ENCODE peak calls at places on chromosomes 13 and 19, in six cellular contexts. T is mucosa of descending colon, O is cardiac muscle cell, L is astrocyte, R is heart left ventricle, A is thoracic aorta. G is an unnamed sample. For H3K4me1 and H3K9me3, the result is how much of the 10 kb centered on the place peaks cover.

GRCh38 chr19:46962030-46962570 is 57.5 kb upstream of the NPAS1 start:
- DNase-seq in T (no peak), O (no peak), L (no peak), R (no peak), A (no peak), G (no peak)

GRCh38 chr13:42363941-42364612 is 92.1 kb downstream of the AKAP11 start:
- DNase-seq in T (no peak), O (no peak), L (peak), R (no peak), A (no peak), G (no peak)

GRCh38 chr13:75872970-75873369 is 236.8 kb downstream of the LMO7 start:
- DNase-seq in T (no peak), O (no peak), L (no peak), R (no peak), A (no peak), G (no peak)

GRCh38 chr13:111893071-111893606 is 173.8 kb upstream of the SOX1 start:
- DNase-seq in T (no peak), O (peak), L (no peak), R (no peak), A (no peak), G (no peak)

GRCh38 chr13:90375851-90376250 is 971.6 kb upstream of the MIR17HG start:
- DNase-seq in T (no peak), O (no peak), L (peak), R (no peak), A (no peak), G (no peak)

GRCh38 chr13:108929532-108929931 is 300.1 kb downstream of the MYO16 start:
- DNase-seq in T (no peak), O (no peak), L (no peak), R (no peak), A (no peak), G (no peak)

GRCh38 chr19:51422053-51422448 is 4.6 kb upstream of the SIGLEC10 start:
- DNase-seq in T (peak), O (peak), L (peak), R (peak), A (no peak), G (peak)

GRCh38 chr13:42068886-42069285 is 20.4 kb downstream of the DGKH start:
- DNase-seq in T (no peak), O (no peak), L (no peak), R (no peak), A (no peak), G (no peak)

GRCh38 chr13:53417601-53418000 is 389.0 kb downstream of the OLFM4 start:
- DNase-seq in T (no peak), O (no peak), L (no peak), R (no peak), A (no peak), G (no peak)

GRCh38 chr13:56019606-56020005 is 1121.1 kb upstream of the PRR20A start:
- DNase-seq in T (no peak), O (no peak), L (no peak), R (no peak), A (no peak), G (no peak)

GRCh38 chr19:17365361-17365760 is 11.8 kb downstream of the PLVAP start:
- DNase-seq in T (no peak), O (no peak), L (no peak), R (no peak), A (no peak), G (no peak)

DNA sequence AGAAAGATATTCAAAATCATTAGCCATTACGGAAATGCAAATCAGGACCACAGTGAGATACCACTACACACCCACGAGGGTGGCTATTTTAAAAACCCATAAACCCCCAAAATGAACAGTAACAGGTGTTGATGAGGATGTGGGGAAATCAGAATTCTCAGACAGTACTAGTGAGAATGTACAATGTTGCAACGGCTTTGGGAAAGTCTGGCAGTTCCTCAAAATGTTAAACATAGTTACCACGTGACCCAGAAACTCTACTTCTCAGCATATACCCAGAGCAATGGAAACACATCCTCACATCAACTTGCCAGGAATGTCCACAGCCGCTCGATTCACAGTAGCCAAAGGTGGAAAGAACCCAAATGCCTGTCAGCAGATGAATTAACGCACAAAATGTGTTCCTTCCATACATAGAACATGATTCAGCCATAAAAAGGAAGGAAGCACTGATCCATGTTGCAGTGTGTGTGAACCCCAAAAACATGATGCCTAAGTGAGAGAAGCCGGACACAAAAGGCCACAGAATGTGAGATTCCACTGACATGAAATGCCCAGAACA is 7.0 kb downstream of the PLVAP start:
- DNase-seq in T (no peak), O (no peak), L (peak), R (no peak), A (no peak), G (no peak)
- H3K4me1 ChIP-seq in T (under half), O (under half), L (under half), R (under half), A (under half), G (under half)

DNA sequence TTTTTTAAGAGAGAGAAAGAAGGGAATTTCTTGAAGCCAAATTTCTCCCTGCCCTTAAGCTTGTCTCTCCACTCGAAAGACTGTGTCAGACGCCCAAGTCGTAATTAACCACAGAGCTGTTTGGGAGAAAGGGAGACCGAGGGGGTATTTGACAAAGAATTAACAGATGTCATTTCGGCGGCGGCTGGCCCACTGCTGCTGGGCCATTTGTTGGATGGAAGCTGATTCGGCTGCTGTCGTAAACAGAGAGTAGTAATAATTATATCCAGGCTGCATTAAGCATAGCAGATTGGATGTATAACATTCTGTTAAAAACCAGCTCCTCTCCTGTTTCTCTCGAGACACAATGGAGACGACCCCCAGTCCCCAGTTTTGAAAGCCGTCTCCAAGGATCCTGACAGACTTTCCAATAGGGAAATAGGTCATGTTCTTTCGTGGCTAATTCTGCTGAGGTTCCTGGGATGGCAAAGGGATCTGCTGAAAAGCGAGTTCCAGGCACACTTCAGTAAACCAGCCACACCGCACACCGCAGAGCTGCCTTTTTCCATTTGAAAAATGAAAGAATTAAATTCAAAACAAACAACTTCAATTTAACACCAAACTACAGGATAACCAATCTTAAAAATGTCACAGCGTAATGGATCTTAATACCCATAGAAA is 71.5 kb downstream of the KCTD15 start:
- DNase-seq in T (no peak), O (no peak), L (no peak), R (no peak), A (no peak), G (no peak)
- H3K4me3 ChIP-seq in T (no peak), O (no peak), L (peak), R (peak), A (peak), G (no peak)

GRCh38 chr19:14545716-14546082 is 16.3 kb downstream of the TECR start:
- DNase-seq in T (no peak), O (no peak), L (no peak), R (no peak), A (no peak), G (no peak)
- H3K9me3 ChIP-seq in T (under half), O (under half), L (under half), R (under half), A (under half), G (under half)

DNA sequence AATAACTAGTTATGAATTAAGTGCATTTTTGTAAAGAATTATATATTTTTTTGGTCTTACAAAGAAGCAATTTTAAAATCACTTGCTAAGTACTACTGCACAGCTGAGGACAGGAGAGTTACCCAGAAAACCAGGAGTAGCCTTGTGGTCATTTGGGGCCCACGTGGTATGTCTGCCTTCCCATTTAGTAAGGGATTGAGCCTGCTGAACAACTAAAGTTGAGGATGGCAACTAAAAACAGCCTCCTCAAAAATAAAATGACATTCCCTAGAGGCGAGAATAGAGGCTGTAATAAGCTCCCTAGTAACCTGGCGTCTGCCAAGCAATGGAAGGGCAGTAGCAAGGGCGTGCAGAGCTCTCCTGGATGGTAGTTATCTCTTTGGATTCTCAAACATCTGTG is 36.3 kb downstream of the DOCK9 start:
- DNase-seq in T (no peak), O (no peak), L (no peak), R (no peak), A (no peak), G (no peak)
- H3K4me1 ChIP-seq in T (under half), O (under half), L (under half), R (half or more), A (under half), G (under half)

GRCh38 chr19:3344608-3345598 is 21.5 kb upstream of the NFIC start:
- DNase-seq in T (no peak), O (no peak), L (no peak), R (no peak), A (no peak), G (no peak)

GRCh38 chr19:3346677-3347353 is 19.6 kb upstream of the NFIC start:
- DNase-seq in T (peak), O (no peak), L (no peak), R (peak), A (no peak), G (no peak)

GRCh38 chr19:3342246-3342645 is 24.1 kb upstream of the NFIC start:
- DNase-seq in T (no peak), O (no peak), L (no peak), R (no peak), A (no peak), G (no peak)

GRCh38 chr19:3345850-3346460 is 20.4 kb upstream of the NFIC start:
- DNase-seq in T (no peak), O (no peak), L (no peak), R (no peak), A (no peak), G (no peak)

DNA sequence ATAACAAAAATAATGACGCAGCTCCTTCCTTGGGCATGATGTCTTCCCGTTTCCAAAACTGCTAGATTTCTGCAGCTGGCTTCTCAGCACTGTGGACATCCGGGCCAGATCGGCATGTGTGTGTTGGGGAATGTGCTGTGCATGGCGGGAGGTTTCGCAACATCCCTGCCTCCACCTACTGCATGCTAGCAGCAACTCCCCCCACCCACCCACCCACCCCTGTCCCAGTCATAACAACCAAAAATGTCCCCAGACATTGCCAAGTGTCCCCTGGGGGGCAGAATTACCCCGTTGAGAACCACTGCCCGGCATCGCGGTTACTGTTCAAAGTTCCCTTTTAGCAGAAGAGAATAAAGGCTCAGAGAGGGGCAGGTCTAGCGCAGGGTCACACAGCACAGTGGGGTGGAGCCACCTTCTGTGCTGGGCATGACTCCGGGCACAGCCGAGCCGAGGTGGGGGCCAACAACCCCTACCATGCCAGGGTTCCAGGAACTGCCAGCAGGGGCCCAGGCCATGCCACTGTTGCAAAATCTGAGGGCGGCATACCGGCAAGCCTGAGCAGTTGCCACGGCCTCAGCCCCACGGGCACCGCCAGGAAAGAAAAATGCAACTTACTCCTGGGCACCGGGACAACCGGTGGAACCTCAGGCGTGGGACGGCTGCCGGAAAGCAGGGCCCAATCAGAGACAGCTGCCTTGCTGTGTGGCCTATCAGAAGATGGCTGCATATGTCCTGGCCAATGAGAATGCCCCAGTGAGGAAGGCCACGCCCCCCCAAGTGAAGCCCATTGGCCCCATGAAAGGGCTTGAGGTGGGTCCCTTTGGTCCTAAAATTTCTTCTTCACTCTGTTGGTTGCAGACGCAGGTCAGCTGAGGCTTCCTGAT is 22.5 kb upstream of the NFIC start:
- DNase-seq in T (peak), O (no peak), L (peak), R (peak), A (peak), G (peak)
- H3K4me3 ChIP-seq in T (no peak), O (no peak), L (peak), R (peak), A (peak), G (no peak)

GRCh38 chr19:36627057-36627456 is 21.9 kb downstream of the ZNF382 start:
- DNase-seq in T (no peak), O (no peak), L (no peak), R (no peak), A (no peak), G (no peak)
- H3K9me3 ChIP-seq in T (half or more), O (under half), L (half or more), R (half or more), A (half or more), G (under half)

DNA sequence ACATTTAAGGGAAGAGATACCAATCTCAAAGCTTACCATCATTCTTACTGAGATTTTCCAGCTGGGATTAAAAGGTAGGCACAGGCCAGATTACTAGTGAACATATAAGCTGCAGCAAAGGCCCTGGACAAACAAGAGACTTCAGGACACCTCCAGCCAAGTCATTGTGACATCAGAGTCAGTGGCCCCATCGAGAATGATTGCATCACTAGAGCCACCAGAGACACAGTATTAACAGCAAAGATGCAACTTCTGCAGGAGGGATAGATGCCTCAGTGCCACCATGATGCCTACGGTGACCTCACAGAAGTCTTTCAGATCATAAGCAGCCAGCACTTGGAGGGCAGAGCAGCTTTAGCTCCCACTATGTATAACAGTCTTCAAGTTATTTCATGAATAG is 8.6 kb downstream of the RUBCNL start:
- DNase-seq in T (no peak), O (no peak), L (no peak), R (no peak), A (no peak), G (no peak)
- H3K4me1 ChIP-seq in T (under half), O (under half), L (under half), R (under half), A (under half), G (under half)

DNA sequence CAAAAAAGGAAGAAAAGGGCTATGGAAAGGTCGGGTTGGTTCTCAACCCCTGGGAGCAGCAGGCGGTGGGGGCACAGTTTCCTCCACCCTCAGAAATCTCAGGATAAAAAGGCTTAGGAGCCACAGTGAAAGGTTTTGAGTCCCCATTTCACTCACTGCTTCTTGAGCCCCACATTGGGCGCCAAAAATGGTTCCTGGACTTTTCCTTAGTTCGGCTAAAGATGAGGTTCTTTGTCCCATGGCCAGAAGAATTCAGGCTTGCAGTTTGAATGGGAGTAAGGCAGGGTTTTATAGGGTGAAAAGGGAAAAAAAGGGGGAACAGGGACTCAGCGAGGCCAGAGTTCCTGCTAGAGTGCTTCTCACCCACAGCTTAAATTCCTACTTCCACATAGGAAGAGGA is 179.5 kb downstream of the GGACT start:
- DNase-seq in T (no peak), O (no peak), L (no peak), R (no peak), A (no peak), G (no peak)
- H3K4me3 ChIP-seq in T (no peak), O (no peak), L (no peak), R (no peak), A (no peak), G (no peak)

G was measured in small intestine.